ENCODE peak calls at places on chromosomes 16 and 17, in five cellular contexts. One of them, this sample, is unnamed.

GRCh38 chr16:85369741-85370528 is 243.2 kb upstream of the GSE1 start:
- DNase-seq in H9: peak
- DNase-seq in H1: no peak
- DNase-seq in trophoblast cell: peak
- DNase-seq in neuronal stem cell: peak
- DNase-seq in this sample: peak

GRCh38 chr16:19522369-19523159 is 666 bp upstream of the GDE1 start:
- DNase-seq in H9: no peak
- DNase-seq in H1: no peak
- DNase-seq in neuronal stem cell: peak
- DNase-seq in trophoblast cell: no peak
- DNase-seq in this sample: no peak

GRCh38 chr16:54957403-54957802 is 26.7 kb downstream of the IRX5 start:
- DNase-seq in H1: no peak
- DNase-seq in neuronal stem cell: no peak
- DNase-seq in H9: peak
- DNase-seq in trophoblast cell: no peak
- DNase-seq in this sample: no peak

GRCh38 chr16:70432800-70433455 is 6.0 kb downstream of the ST3GAL2 start:
- DNase-seq in H1: no peak
- DNase-seq in neuronal stem cell: no peak
- DNase-seq in trophoblast cell: no peak
- DNase-seq in H9: no peak
- DNase-seq in this sample: peak

GRCh38 chr16:81519298-81520150 is 74.9 kb downstream of the CMIP start:
- DNase-seq in neuronal stem cell: no peak
- DNase-seq in H9: no peak
- DNase-seq in H1: no peak
- DNase-seq in trophoblast cell: peak
- DNase-seq in this sample: no peak

GRCh38 chr17:42880776-42881175 is 19.8 kb upstream of the G6PC1 start:
- DNase-seq in H1: no peak
- DNase-seq in neuronal stem cell: no peak
- DNase-seq in trophoblast cell: no peak
- DNase-seq in H9: no peak
- DNase-seq in this sample: no peak

GRCh38 chr16:12416136-12416787 is 387.4 kb downstream of the CPPED1 start:
- DNase-seq in H1: no peak
- DNase-seq in H9: no peak
- DNase-seq in trophoblast cell: peak
- DNase-seq in neuronal stem cell: no peak
- DNase-seq in this sample: no peak

GRCh38 chr16:57998484-57998883 is 2.0 kb downstream of the ZNF319 start:
- DNase-seq in neuronal stem cell: no peak
- DNase-seq in H1: no peak
- DNase-seq in trophoblast cell: peak
- DNase-seq in H9: peak
- DNase-seq in this sample: peak

GRCh38 chr17:30449480-30449879 is 27.7 kb upstream of the GOSR1 start:
- DNase-seq in H9: no peak
- DNase-seq in neuronal stem cell: no peak
- DNase-seq in trophoblast cell: no peak
- DNase-seq in H1: no peak
- DNase-seq in this sample: no peak

GRCh38 chr17:6701719-6702118 is 11.4 kb downstream of the SLC13A5 start:
- DNase-seq in neuronal stem cell: peak
- DNase-seq in H9: peak
- DNase-seq in H1: peak
- DNase-seq in trophoblast cell: no peak
- DNase-seq in this sample: no peak

GRCh38 chr17:57555636-57556175 is 189.4 kb downstream of the CCDC182 start:
- DNase-seq in trophoblast cell: peak
- DNase-seq in H9: no peak
- DNase-seq in neuronal stem cell: no peak
- DNase-seq in H1: no peak
- DNase-seq in this sample: no peak

GRCh38 chr16:84907575-84907974 is 87.8 kb downstream of the CRISPLD2 start:
- DNase-seq in trophoblast cell: no peak
- DNase-seq in neuronal stem cell: no peak
- DNase-seq in H1: no peak
- DNase-seq in H9: no peak
- DNase-seq in this sample: peak

GRCh38 chr17:28908640-28909098 is 5.8 kb upstream of the DHRS13 start:
- DNase-seq in H9: no peak
- DNase-seq in trophoblast cell: no peak
- DNase-seq in neuronal stem cell: no peak
- DNase-seq in H1: no peak
- DNase-seq in this sample: peak

GRCh38 chr16:27226476-27226875 is 23.1 kb downstream of the KDM8 start:
- DNase-seq in H9: no peak
- DNase-seq in neuronal stem cell: no peak
- DNase-seq in trophoblast cell: no peak
- DNase-seq in H1: no peak
- DNase-seq in this sample: no peak

GRCh38 chr16:51971184-51971583 is 575.8 kb downstream of the TOX3 start:
- DNase-seq in neuronal stem cell: peak
- DNase-seq in H1: no peak
- DNase-seq in trophoblast cell: no peak
- DNase-seq in H9: peak
- DNase-seq in this sample: peak

GRCh38 chr17:75155191-75155601 is 884 bp upstream of the JPT1 start:
- DNase-seq in trophoblast cell: peak
- DNase-seq in neuronal stem cell: no peak
- DNase-seq in H1: no peak
- DNase-seq in H9: peak
- DNase-seq in this sample: peak

GRCh38 chr17:38777641-38778250 is 21.6 kb downstream of the PIP4K2B start:
- DNase-seq in neuronal stem cell: no peak
- DNase-seq in H9: no peak
- DNase-seq in H1: no peak
- DNase-seq in trophoblast cell: no peak
- DNase-seq in this sample: no peak
- H2BK5ac ChIP-seq in neuronal stem cell: no peak
- H2BK5ac ChIP-seq in H9: no peak
- H2BK5ac ChIP-seq in H1: no peak
- H2BK5ac ChIP-seq in trophoblast cell: no peak
- H2BK5ac ChIP-seq in this sample: no peak

GRCh38 chr16:64035337-64035736 is 1086.5 kb downstream of the CDH11 start:
- DNase-seq in H1: no peak
- DNase-seq in H9: no peak
- DNase-seq in neuronal stem cell: no peak
- DNase-seq in trophoblast cell: no peak
- DNase-seq in this sample: no peak
- H2BK12ac ChIP-seq in H1: no peak
- H2BK12ac ChIP-seq in H9: no peak
- H2BK12ac ChIP-seq in neuronal stem cell: no peak
- H2BK12ac ChIP-seq in trophoblast cell: no peak
- H2BK12ac ChIP-seq in this sample: no peak

DNA sequence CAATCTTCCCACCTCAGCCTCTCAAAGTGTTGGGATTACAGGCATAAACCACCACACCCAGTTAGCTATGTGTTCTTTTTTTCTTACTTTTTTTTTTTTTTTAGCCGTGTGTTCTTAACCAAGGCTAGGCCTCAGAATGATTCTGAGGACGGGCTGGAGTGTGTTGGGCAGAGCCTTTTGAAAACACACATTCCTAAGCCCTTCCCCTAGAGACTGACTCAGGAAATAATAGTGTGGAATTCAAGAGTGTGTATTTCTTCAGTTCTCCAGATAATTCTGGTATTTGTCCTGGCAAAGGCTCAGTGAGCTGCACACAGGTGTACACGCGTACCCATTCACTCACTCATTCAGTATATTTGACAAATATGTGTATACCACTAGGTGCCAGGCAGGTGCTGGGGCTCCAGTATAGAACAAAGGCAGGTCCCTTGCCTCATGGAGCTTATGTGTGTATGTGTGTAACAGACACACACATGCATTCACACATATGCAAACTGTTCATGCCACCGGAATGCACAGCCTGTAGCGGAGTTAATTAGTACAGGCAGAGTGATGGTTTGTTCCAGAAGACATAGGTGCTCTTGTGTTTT is 19.4 kb upstream of the NFATC3 start:
- DNase-seq in H1: no peak
- DNase-seq in H9: no peak
- DNase-seq in neuronal stem cell: no peak
- DNase-seq in trophoblast cell: peak
- DNase-seq in this sample: peak
- H2BK5ac ChIP-seq in H1: no peak
- H2BK5ac ChIP-seq in H9: no peak
- H2BK5ac ChIP-seq in neuronal stem cell: no peak
- H2BK5ac ChIP-seq in trophoblast cell: no peak
- H2BK5ac ChIP-seq in this sample: no peak

DNA sequence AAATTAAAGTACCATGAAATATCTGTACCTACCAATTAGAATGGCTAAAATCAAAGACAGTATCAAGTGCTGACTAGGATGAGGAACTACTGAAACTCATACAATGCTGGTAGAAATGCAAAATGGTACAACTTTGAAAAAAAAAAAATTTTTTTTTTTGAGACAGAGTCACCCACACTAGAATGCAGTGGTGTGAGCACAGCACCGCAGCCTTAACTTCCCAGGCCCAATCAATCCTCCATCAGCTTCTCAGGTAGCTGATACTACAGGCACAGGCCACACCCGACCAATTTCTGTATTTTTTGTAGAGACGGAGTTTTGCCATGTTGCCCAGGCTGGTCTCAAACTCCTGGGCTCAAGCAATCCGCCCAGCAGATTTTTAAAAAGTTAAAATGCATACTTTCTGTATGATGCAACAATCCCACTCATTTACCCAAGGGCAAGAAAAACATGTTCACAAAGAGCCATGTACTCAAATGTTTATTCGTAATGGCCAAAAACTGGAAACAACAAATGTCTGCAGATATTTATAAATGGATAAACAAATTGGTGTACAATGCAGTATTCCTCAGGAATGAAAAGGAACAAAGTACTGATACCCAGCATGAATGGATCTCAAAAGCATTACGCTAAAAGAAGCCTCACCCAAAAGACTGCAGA is 8.7 kb downstream of the SMURF2 start:
- DNase-seq in trophoblast cell: peak
- DNase-seq in neuronal stem cell: no peak
- DNase-seq in H9: no peak
- DNase-seq in H1: no peak
- DNase-seq in this sample: peak
- H2BK12ac ChIP-seq in trophoblast cell: no peak
- H2BK12ac ChIP-seq in neuronal stem cell: no peak
- H2BK12ac ChIP-seq in H9: no peak
- H2BK12ac ChIP-seq in H1: no peak
- H2BK12ac ChIP-seq in this sample: no peak

DNA sequence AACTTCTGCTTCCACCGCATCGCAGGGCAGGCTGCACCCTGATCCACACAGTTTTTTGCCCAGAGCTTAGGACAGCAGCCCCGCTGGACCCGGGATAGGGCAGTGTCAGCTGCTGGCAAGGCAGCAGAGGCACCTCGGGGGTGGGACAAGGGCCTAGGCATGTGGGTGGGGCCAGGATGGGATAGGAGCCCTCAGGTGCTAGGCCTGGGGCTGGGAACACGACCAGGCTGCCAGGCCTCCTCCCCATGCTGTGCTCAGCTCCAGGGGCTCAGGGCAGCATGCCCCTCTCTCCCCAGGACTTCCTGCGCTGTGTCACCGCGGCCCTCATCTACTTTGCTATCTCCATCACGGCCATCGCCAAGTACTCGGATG is 4.6 kb downstream of the CMTM3 start:
- DNase-seq in H9: no peak
- DNase-seq in H1: no peak
- DNase-seq in neuronal stem cell: no peak
- DNase-seq in trophoblast cell: peak
- DNase-seq in this sample: no peak
- H2BK5ac ChIP-seq in H9: no peak
- H2BK5ac ChIP-seq in H1: no peak
- H2BK5ac ChIP-seq in neuronal stem cell: no peak
- H2BK5ac ChIP-seq in trophoblast cell: no peak
- H2BK5ac ChIP-seq in this sample: no peak

DNA sequence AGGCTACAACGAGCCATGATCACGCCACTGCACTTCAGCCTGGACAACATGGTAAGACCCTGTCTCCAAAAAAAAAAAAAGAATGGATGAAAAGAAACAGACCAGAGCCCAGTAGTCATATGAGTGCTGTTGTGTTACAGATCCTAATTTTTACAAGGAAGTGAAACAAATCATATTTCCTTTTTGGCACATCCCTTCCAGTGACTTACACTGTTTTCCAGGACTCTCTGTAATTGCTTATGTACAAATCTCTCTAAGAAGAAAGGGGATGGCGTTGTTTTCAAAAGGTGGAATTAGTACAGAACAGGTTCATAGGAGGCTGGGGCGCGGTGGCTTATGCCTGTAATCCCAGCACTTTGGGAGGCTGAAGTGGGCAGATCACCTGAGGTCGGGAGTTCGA is 19.8 kb upstream of the ZNF594 start:
- DNase-seq in neuronal stem cell: no peak
- DNase-seq in H9: no peak
- DNase-seq in H1: no peak
- DNase-seq in trophoblast cell: no peak
- DNase-seq in this sample: no peak
- H2BK12ac ChIP-seq in neuronal stem cell: no peak
- H2BK12ac ChIP-seq in H9: no peak
- H2BK12ac ChIP-seq in H1: no peak
- H2BK12ac ChIP-seq in trophoblast cell: no peak
- H2BK12ac ChIP-seq in this sample: no peak

This sample was measured in mesenchymal stem cell.